ENCODE peak calls at places on chromosomes 7 and 10, in ten cellular contexts. Z, T, A, P, W, C, D, S, H and K are unnamed samples. For H3K4me1 and H3K27me3, the result is how much of the 10 kb centered on the place peaks cover.

GRCh38 chr10:100033766-100034418 is 24.1 kb upstream of the DNMBP start:
- DNase-seq in C (no peak), W (no peak), Z (no peak), T (peak), A (no peak), S (peak), D (no peak), P (no peak), H (no peak), K (no peak)

GRCh38 chr7:19621740-19622139 is 87.1 kb downstream of the POLR1F start:
- DNase-seq in A (no peak), P (no peak), W (no peak), H (no peak), D (no peak), T (no peak), C (no peak), Z (no peak), S (no peak), K (no peak)

GRCh38 chr7:46153583-46153950 is 232.5 kb upstream of the IGFBP3 start:
- DNase-seq in W (no peak), D (no peak), A (no peak), S (no peak), H (no peak), P (no peak), Z (no peak), T (no peak), C (no peak), K (no peak)

GRCh38 chr7:124328774-124329173 is 295.9 kb upstream of the TMEM229A start:
- DNase-seq in H (no peak), S (no peak), Z (no peak), W (no peak), P (no peak), D (no peak), C (no peak), T (no peak), A (no peak), K (no peak)

GRCh38 chr7:37212051-37212450 is 236.6 kb downstream of the ELMO1 start:
- DNase-seq in H (no peak), D (no peak), Z (no peak), W (no peak), C (no peak), T (no peak), P (no peak), A (no peak), S (no peak), K (no peak)

GRCh38 chr7:56105508-56105907 is 768 bp downstream of the CHCHD2 start:
- DNase-seq in H (peak), T (peak), A (no peak), D (peak), W (no peak), S (peak), C (peak), P (no peak), Z (peak), K (no peak)

GRCh38 chr7:75652788-75653187 is 86.0 kb downstream of the HIP1 start:
- DNase-seq in T (no peak), Z (no peak), W (no peak), S (no peak), H (no peak), P (no peak), C (no peak), A (no peak), D (no peak), K (no peak)

GRCh38 chr10:69810998-69811397 is 9.3 kb downstream of the COL13A1 start:
- DNase-seq in P (no peak), S (no peak), C (no peak), A (no peak), T (no peak), Z (no peak), W (no peak), D (no peak), H (no peak), K (no peak)

GRCh38 chr10:90148121-90148855 is 446.9 kb downstream of the KIF20B start:
- DNase-seq in C (peak), S (peak), H (no peak), T (peak), A (no peak), D (no peak), Z (no peak), P (no peak), W (no peak), K (no peak)

GRCh38 chr7:156897673-156898072 is 4.7 kb upstream of the LMBR1 start:
- DNase-seq in D (no peak), W (no peak), T (no peak), P (no peak), S (no peak), Z (no peak), C (no peak), H (no peak), A (no peak), K (no peak)

GRCh38 chr7:78472519-78472918 is 673.9 kb downstream of the PHTF2 start:
- DNase-seq in P (no peak), H (no peak), T (no peak), W (no peak), Z (no peak), A (no peak), S (no peak), C (no peak), D (no peak), K (no peak)

GRCh38 chr7:83469076-83469475 is 179.9 kb downstream of the SEMA3E start:
- DNase-seq in A (no peak), C (no peak), H (no peak), D (no peak), Z (no peak), T (peak), W (no peak), S (no peak), P (no peak), K (no peak)

GRCh38 chr10:14032406-14032998 is 298.2 kb downstream of the FRMD4A start:
- DNase-seq in W (no peak), P (no peak), S (peak), H (peak), C (peak), D (peak), A (no peak), T (no peak), Z (no peak), K (no peak)

GRCh38 chr7:122350701-122351100 is 46.2 kb upstream of the FEZF1 start:
- DNase-seq in C (no peak), H (no peak), A (no peak), T (no peak), D (no peak), W (no peak), Z (no peak), P (no peak), S (no peak), K (no peak)

GRCh38 chr7:4269086-4269485 is 413.0 kb upstream of the FOXK1 start:
- DNase-seq in Z (no peak), S (no peak), W (no peak), H (no peak), C (no peak), P (peak), A (no peak), D (no peak), T (no peak), K (no peak)

GRCh38 chr7:154442939-154443338 is 390.7 kb downstream of the DPP6 start:
- DNase-seq in Z (no peak), C (no peak), S (no peak), P (no peak), A (no peak), W (no peak), T (no peak), H (no peak), D (no peak), K (no peak)

GRCh38 chr10:25959540-25960232 is 25.7 kb downstream of the MYO3A start:
- DNase-seq in A (no peak), Z (no peak), S (no peak), T (no peak), C (no peak), W (no peak), P (no peak), D (no peak), H (no peak), K (no peak)

GRCh38 chr7:15288746-15289145 is 273.1 kb downstream of the AGMO start:
- DNase-seq in Z (no peak), A (no peak), S (no peak), W (no peak), D (no peak), C (no peak), P (no peak), H (no peak), T (no peak), K (no peak)

GRCh38 chr10:27857616-27858015 is 112.0 kb upstream of the MKX start:
- DNase-seq in P (no peak), D (no peak), W (no peak), H (no peak), Z (no peak), C (no peak), T (no peak), S (no peak), A (no peak), K (no peak)

GRCh38 chr10:96556003-96556402 is 30.8 kb downstream of the TM9SF3 start:
- DNase-seq in C (peak), S (peak), A (no peak), W (no peak), T (no peak), Z (no peak), H (no peak), D (no peak), P (no peak), K (no peak)

GRCh38 chr10:133608855-133609254 is 17.7 kb downstream of the FRG2B start:
- DNase-seq in W (no peak), S (peak), H (no peak), C (peak), T (no peak), P (no peak), Z (no peak), A (no peak), D (no peak), K (no peak)

GRCh38 chr7:66627876-66628360 is 763 bp upstream of the KCTD7 start:
- DNase-seq in P (no peak), W (no peak), D (peak), H (no peak), T (no peak), C (no peak), Z (no peak), A (peak), S (no peak), K (no peak)
- H3K4me1 ChIP-seq in P (under half), W (under half), D (under half), H (under half), T (under half), C (under half), Z (under half), A (under half), S (under half), K (under half)

DNA sequence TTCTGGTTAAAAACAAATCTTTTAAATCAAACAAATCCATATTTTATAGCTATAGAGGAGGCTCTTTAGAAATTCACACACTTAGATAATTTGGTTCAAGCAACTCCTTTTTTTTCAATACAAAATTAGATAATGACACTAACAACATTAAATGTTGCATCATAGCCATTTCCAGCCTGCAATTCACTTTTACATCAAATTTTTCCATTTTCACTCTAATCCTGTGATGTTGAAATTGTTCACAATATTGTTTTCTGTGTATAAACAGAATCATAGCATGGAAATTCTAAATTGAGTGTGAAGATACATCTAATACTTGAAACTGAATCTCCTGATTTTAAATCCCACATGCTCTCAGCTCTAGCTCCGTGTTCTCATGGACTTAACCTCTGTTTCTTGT is 482.6 kb downstream of the INHBA start:
- DNase-seq in W (no peak), P (no peak), H (no peak), A (no peak), Z (no peak), T (no peak), S (peak), C (no peak), D (no peak), K (no peak)
- H3K27me3 ChIP-seq in W (under half), P (under half), H (under half), A (under half), Z (under half), T (under half), S (under half), C (under half), D (under half), K (under half)

GRCh38 chr7:33721895-33722294 is 183.4 kb upstream of the BMPER start:
- DNase-seq in Z (no peak), A (no peak), C (no peak), P (no peak), D (no peak), T (no peak), S (no peak), H (no peak), W (no peak), K (no peak)

GRCh38 chr7:33722383-33723096 is 182.8 kb upstream of the BMPER start:
- DNase-seq in P (no peak), H (no peak), W (no peak), C (no peak), T (peak), Z (no peak), D (no peak), A (no peak), S (no peak), K (no peak)

GRCh38 chr7:33719059-33719581 is 186.2 kb upstream of the BMPER start:
- DNase-seq in Z (no peak), P (no peak), C (no peak), S (no peak), A (peak), W (peak), D (no peak), H (no peak), T (no peak), K (peak)

GRCh38 chr7:33720139-33720538 is 185.2 kb upstream of the BMPER start:
- DNase-seq in D (no peak), S (no peak), A (no peak), C (no peak), T (no peak), W (no peak), Z (no peak), P (no peak), H (no peak), K (no peak)

GRCh38 chr7:33720870-33721269 is 184.5 kb upstream of the BMPER start:
- DNase-seq in S (no peak), Z (no peak), W (no peak), P (no peak), T (no peak), H (no peak), C (no peak), D (no peak), A (no peak), K (no peak)
- H3K4me1 ChIP-seq in S (under half), Z (under half), W (half or more), P (under half), T (under half), H (under half), C (under half), D (under half), A (under half), K (under half)

GRCh38 chr7:1735806-1736468 is 65.9 kb downstream of the ELFN1 start:
- DNase-seq in D (no peak), H (no peak), Z (no peak), T (no peak), C (no peak), S (no peak), A (no peak), P (no peak), W (no peak), K (no peak)

GRCh38 chr7:1737523-1737922 is 67.4 kb downstream of the ELFN1 start:
- DNase-seq in P (no peak), A (no peak), W (no peak), D (no peak), T (no peak), S (no peak), C (no peak), H (no peak), Z (no peak), K (no peak)

GRCh38 chr7:1737956-1738355 is 67.9 kb downstream of the ELFN1 start:
- DNase-seq in H (no peak), T (no peak), D (no peak), S (no peak), W (no peak), C (no peak), A (no peak), Z (no peak), P (no peak), K (no peak)

GRCh38 chr7:1736469-1736817 is 66.4 kb downstream of the ELFN1 start:
- DNase-seq in Z (no peak), P (no peak), D (no peak), H (no peak), C (no peak), A (no peak), S (no peak), W (no peak), T (no peak), K (no peak)

DNA sequence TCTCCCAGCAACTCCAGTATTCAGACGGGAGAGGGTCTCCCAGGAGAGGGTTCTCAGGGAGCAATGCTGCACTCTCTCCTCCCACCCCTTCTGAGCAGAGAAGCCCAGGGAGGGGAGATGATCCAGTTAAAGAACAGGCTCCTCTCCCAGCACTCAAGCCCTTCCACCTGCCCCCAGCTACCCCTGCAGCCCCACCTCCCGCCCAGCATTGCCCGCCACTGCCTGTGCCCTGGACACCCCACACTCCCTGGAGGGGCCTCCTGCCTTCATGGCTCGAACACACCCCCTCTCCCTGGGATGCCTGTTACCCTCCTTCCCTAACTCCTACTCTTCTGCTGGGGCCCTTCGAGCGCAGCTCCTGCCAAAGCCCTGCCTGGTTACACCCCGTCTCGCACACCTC is 66.7 kb downstream of the ELFN1 start:
- DNase-seq in D (no peak), P (no peak), A (no peak), T (no peak), W (no peak), Z (no peak), H (no peak), S (no peak), C (no peak), K (no peak)
- H3K27me3 ChIP-seq in D (under half), P (under half), A (under half), T (half or more), W (under half), Z (under half), H (under half), S (under half), C (under half), K (under half)